ENCODE peak calls at places on chromosome 22, in four cellular contexts. L, T, C and V are unnamed samples.

GRCh38 chr22:29780220-29780619 is 13.1 kb downstream of the UQCR10 start:
- DNase-seq in L (no peak), T (no peak), C (no peak), V (no peak)

GRCh38 chr22:33402325-33402724 is 344.1 kb upstream of the SYN3 start:
- DNase-seq in L (no peak), T (no peak), C (no peak), V (no peak)

GRCh38 chr22:44623771-44624510 is 78.1 kb upstream of the PRR5 start:
- DNase-seq in L (no peak), T (no peak), C (no peak), V (no peak)

GRCh38 chr22:27636716-27637503 is 164.6 kb downstream of the MN1 start:
- DNase-seq in L (no peak), T (no peak), C (no peak), V (no peak)

GRCh38 chr22:26713823-26714449 is 56.5 kb downstream of the MIAT start:
- DNase-seq in L (no peak), T (no peak), C (no peak), V (peak)

GRCh38 chr22:43796567-43796966 is 15.5 kb downstream of the EFCAB6 start:
- DNase-seq in L (no peak), T (no peak), C (no peak), V (no peak)

GRCh38 chr22:42910221-42910942 is 53.3 kb upstream of the ARFGAP3 start:
- DNase-seq in L (no peak), T (no peak), C (no peak), V (no peak)

GRCh38 chr22:28172948-28173360 is 253.9 kb upstream of the PITPNB start:
- DNase-seq in L (no peak), T (no peak), C (no peak), V (no peak)

GRCh38 chr22:28435960-28436359 is 243.7 kb downstream of the TTC28 start:
- DNase-seq in L (no peak), T (no peak), C (no peak), V (no peak)

GRCh38 chr22:36328635-36329216 is 59.0 kb downstream of the MYH9 start:
- DNase-seq in L (peak), T (no peak), C (peak), V (peak)

GRCh38 chr22:31646186-31647019 is 15.6 kb downstream of the PISD start:
- DNase-seq in L (no peak), T (no peak), C (no peak), V (peak)

GRCh38 chr22:48098243-48098935 is 1335.9 kb downstream of the TBC1D22A start:
- DNase-seq in L (no peak), T (no peak), C (no peak), V (no peak)

GRCh38 chr22:22565991-22566390 is 6.9 kb upstream of the PRAME start:
- DNase-seq in L (no peak), T (no peak), C (no peak), V (no peak)

GRCh38 chr22:50215297-50216049 is 14.7 kb downstream of the SELENOO start:
- DNase-seq in L (peak), T (no peak), C (no peak), V (no peak)

GRCh38 chr22:45968751-45969413 is 8.1 kb downstream of the WNT7B start:
- DNase-seq in L (no peak), T (no peak), C (no peak), V (no peak)
- H3K27ac ChIP-seq in L (no peak), T (no peak), C (no peak), V (no peak)

DNA sequence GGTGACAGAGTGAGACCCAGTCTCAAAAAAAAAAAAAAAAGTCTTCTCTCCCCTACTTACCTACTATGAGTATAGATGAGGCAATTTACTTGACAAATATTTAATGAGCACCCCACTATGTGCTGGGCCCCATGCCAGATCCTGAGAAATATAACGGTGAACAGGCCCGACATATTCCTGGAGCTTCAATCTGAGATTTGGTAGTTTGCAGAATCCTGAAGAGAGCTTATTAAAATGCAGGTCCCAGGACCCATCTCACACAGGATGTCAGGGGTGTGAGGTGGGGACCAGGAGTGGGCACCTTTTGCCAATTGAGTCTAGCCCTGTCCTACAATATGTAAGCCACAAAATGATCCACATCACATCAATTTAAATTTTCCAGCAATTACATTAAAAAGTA is 44.0 kb downstream of the KCNJ4 start:
- DNase-seq in L (peak), T (no peak), C (no peak), V (no peak)
- H3K4me3 ChIP-seq in L (no peak), T (no peak), C (no peak), V (no peak)

DNA sequence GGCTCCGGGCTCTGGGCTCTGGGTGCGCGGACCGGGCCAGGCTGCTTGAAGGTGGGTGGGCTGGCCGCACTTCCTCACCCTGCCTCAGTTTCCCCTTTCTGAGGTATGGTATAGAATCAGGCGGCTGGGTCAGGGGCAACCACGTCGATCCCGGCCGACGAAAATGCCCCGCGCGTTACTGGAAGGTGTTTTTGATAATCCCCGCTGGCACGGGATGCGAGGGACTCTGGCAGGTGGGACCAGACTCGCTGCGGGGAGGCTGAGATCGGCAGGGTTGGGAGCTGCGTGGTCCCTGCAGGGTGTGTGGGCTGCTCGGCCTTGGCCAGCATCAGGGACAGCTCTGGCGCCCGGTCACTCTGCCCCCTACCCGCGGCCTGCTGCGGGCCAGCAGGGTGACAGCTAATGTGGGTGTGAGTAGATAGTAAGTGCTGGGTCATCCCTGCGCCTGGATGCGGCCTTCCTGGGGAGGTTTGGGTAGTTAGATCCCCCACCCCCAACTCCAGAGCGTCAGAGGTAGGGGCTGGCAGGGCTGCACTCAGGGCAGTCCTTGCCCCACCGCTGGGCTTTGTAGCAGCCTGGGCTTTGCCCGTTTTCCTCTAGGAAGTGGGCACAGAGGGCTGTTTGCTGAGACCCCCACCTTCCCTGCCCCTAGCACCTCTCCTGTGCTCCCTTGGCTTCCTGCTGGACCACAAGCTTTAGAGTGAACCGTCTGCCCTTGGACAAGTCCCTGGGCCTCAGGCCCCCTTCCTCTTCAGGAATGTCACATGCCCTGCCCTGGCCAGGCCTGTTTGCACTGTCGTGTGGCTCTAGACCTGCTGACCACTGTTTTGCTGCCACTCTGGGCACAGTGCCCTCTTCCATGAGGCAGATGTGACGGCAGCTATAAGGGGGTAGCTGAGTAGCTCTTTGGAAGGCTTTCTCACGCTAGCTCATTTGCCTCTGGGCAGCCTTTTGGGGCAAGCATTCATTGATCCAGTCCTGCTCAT is 579 bp downstream of the TANGO2 start:
- DNase-seq in L (peak), T (peak), C (peak), V (peak)
- H3K27ac ChIP-seq in L (peak), T (peak), C (peak), V (peak)

GRCh38 chr22:19890502-19891349 is 36.1 kb upstream of the GNB1L start:
- DNase-seq in L (no peak), T (peak), C (no peak), V (no peak)
- H3K4me3 ChIP-seq in L (no peak), T (no peak), C (no peak), V (no peak)

GRCh38 chr22:35099883-35100282 is 33.9 kb downstream of the ISX start:
- DNase-seq in L (no peak), T (no peak), C (no peak), V (no peak)
- H3K27ac ChIP-seq in L (no peak), T (no peak), C (no peak), V (no peak)

GRCh38 chr22:47033648-47034000 is 271.2 kb downstream of the TBC1D22A start:
- DNase-seq in L (peak), T (peak), C (peak), V (no peak)
- H3K4me3 ChIP-seq in L (no peak), T (no peak), C (no peak), V (no peak)